ENCODE peak calls at places on chromosomes 4 and X, in six cellular contexts. I, P, V, W, Y and G are unnamed samples.

GRCh38 chr4:147037089-147037488 is 91.4 kb upstream of the TTC29 start:
- DNase-seq in I (no peak), P (no peak), V (no peak), W (no peak), Y (no peak), G (no peak)

GRCh38 chr4:86453044-86453501 is 93.2 kb upstream of the MAPK10 start:
- DNase-seq in I (no peak), P (no peak), V (no peak), W (peak; percentile 37), Y (peak; percentile 22), G (no peak)

GRCh38 chr4:183130328-183131155 is 31.5 kb downstream of the WWC2 start:
- DNase-seq in I (no peak), P (no peak), V (no peak), W (peak; percentile 53), Y (no peak), G (no peak)

GRCh38 chrX:46642145-46642544 is 68.6 kb downstream of the CHST7 start:
- DNase-seq in I (no peak), P (no peak), V (no peak), W (peak; percentile 50), Y (no peak), G (no peak)

GRCh38 chr4:19807505-19807904 is 444.2 kb upstream of the SLIT2 start:
- DNase-seq in I (no peak), P (no peak), V (no peak), W (peak; percentile 76), Y (peak; percentile 44), G (peak; percentile 50)

GRCh38 chr4:132557660-132558059 is 591.4 kb upstream of the PCDH10 start:
- DNase-seq in I (no peak), P (no peak), V (no peak), W (no peak), Y (no peak), G (no peak)

GRCh38 chr4:102449751-102450352 is 51.3 kb upstream of the NFKB1 start:
- DNase-seq in I (peak; percentile 14), P (no peak), V (peak; percentile 11), W (peak; percentile 67), Y (no peak), G (no peak)

GRCh38 chr4:41517747-41518146 is 20.2 kb upstream of the LIMCH1 start:
- DNase-seq in I (no peak), P (no peak), V (no peak), W (peak; percentile 25), Y (no peak), G (no peak)

GRCh38 chrX:22399793-22400192 is 127.1 kb downstream of the CBLL2 start:
- DNase-seq in I (no peak), P (no peak), V (no peak), W (peak; percentile 61), Y (peak; percentile 16), G (no peak)